ENCODE peak calls at places on chromosomes 13 and 19, in four cellular contexts. D is NCI-H1105, C is breast epithelium, J is glutamatergic neuron. Q is an unnamed sample.
A peak's percentile ranks its signal among the peaks of the same experiment; 100 is the strongest.

GRCh38 chr19:4089400-4089908 is 22.8 kb upstream of the ZBTB7A start:
- DNase-seq in D (no peak), C (no peak), J (no peak), Q (no peak)

GRCh38 chr19:13717194-13717643 is 47.1 kb upstream of the MRI1 start:
- DNase-seq in D (no peak), C (no peak), J (no peak), Q (no peak)

GRCh38 chr13:24036115-24036514 is 124.4 kb upstream of the SPATA13 start:
- DNase-seq in D (no peak), C (no peak), J (no peak), Q (no peak)

GRCh38 chr13:102658678-102659077 is 36.2 kb downstream of the METTL21C start:
- DNase-seq in D (no peak), C (no peak), J (no peak), Q (no peak)

GRCh38 chr13:76383671-76384461 is 502.3 kb downstream of the KCTD12 start:
- DNase-seq in D (no peak), C (peak; percentile 57), J (no peak), Q (no peak)

GRCh38 chr19:11426656-11427055 is 7.5 kb upstream of the RGL3 start:
- DNase-seq in D (no peak), C (no peak), J (no peak), Q (no peak)

GRCh38 chr19:42175952-42176648 is 41.4 kb downstream of the DEDD2 start:
- DNase-seq in D (peak; percentile 31), C (no peak), J (no peak), Q (no peak)

GRCh38 chr13:20494656-20495055 is 31.0 kb downstream of the CRYL1 start:
- DNase-seq in D (no peak), C (no peak), J (no peak), Q (no peak)

GRCh38 chr19:31132753-31133110 is 216.5 kb downstream of the TSHZ3 start:
- DNase-seq in D (no peak), C (no peak), J (no peak), Q (no peak)

GRCh38 chr13:112113355-112113754 is 46.4 kb downstream of the SOX1 start:
- DNase-seq in D (peak; percentile 29), C (no peak), J (no peak), Q (no peak)

Q was measured in endothelial cell.